ENCODE peak calls at places on chromosomes 5 and 9, in six cellular contexts. One of them, this sample, is unnamed.

GRCh38 chr5:107557051-107557658 is 113.6 kb downstream of the EFNA5 start:
- DNase-seq in mesothelial cell of epicardium: peak
- DNase-seq in fibroblast of lung: peak
- DNase-seq in T-helper 17 cell: no peak
- DNase-seq in progenitor cell of endocrine pancreas: no peak
- DNase-seq in CD4-positive, alpha-beta memory T cell: no peak
- DNase-seq in this sample: no peak

GRCh38 chr5:140868721-140869554 is at the start of gene PCDHA11:
- DNase-seq in T-helper 17 cell: no peak
- DNase-seq in fibroblast of lung: no peak
- DNase-seq in mesothelial cell of epicardium: no peak
- DNase-seq in progenitor cell of endocrine pancreas: no peak
- DNase-seq in CD4-positive, alpha-beta memory T cell: no peak
- DNase-seq in this sample: no peak

GRCh38 chr9:35771524-35771923 is 17.4 kb upstream of the MSMP start:
- DNase-seq in CD4-positive, alpha-beta memory T cell: no peak
- DNase-seq in fibroblast of lung: no peak
- DNase-seq in T-helper 17 cell: no peak
- DNase-seq in progenitor cell of endocrine pancreas: no peak
- DNase-seq in mesothelial cell of epicardium: no peak
- DNase-seq in this sample: no peak

GRCh38 chr5:102795546-102795945 is 40.4 kb downstream of the PAM start:
- DNase-seq in CD4-positive, alpha-beta memory T cell: no peak
- DNase-seq in mesothelial cell of epicardium: no peak
- DNase-seq in fibroblast of lung: no peak
- DNase-seq in T-helper 17 cell: no peak
- DNase-seq in progenitor cell of endocrine pancreas: no peak
- DNase-seq in this sample: no peak

GRCh38 chr5:90944116-90944515 is 385.5 kb downstream of the ADGRV1 start:
- DNase-seq in progenitor cell of endocrine pancreas: no peak
- DNase-seq in CD4-positive, alpha-beta memory T cell: no peak
- DNase-seq in mesothelial cell of epicardium: no peak
- DNase-seq in T-helper 17 cell: no peak
- DNase-seq in fibroblast of lung: peak
- DNase-seq in this sample: no peak

GRCh38 chr9:37984672-37985611 is 81.0 kb upstream of the SLC25A51 start:
- DNase-seq in progenitor cell of endocrine pancreas: no peak
- DNase-seq in fibroblast of lung: peak
- DNase-seq in CD4-positive, alpha-beta memory T cell: no peak
- DNase-seq in T-helper 17 cell: no peak
- DNase-seq in mesothelial cell of epicardium: no peak
- DNase-seq in this sample: no peak

GRCh38 chr9:136717399-136717798 is 5.0 kb downstream of the DIPK1B start:
- DNase-seq in progenitor cell of endocrine pancreas: no peak
- DNase-seq in mesothelial cell of epicardium: no peak
- DNase-seq in CD4-positive, alpha-beta memory T cell: no peak
- DNase-seq in T-helper 17 cell: no peak
- DNase-seq in fibroblast of lung: no peak
- DNase-seq in this sample: peak

GRCh38 chr5:181153814-181154213 is 6.4 kb downstream of the OR2V2 start:
- DNase-seq in fibroblast of lung: no peak
- DNase-seq in CD4-positive, alpha-beta memory T cell: no peak
- DNase-seq in mesothelial cell of epicardium: no peak
- DNase-seq in progenitor cell of endocrine pancreas: no peak
- DNase-seq in T-helper 17 cell: no peak
- DNase-seq in this sample: no peak

GRCh38 chr5:104297076-104297475 is 734.5 kb upstream of the NUDT12 start:
- DNase-seq in T-helper 17 cell: no peak
- DNase-seq in CD4-positive, alpha-beta memory T cell: no peak
- DNase-seq in progenitor cell of endocrine pancreas: no peak
- DNase-seq in mesothelial cell of epicardium: no peak
- DNase-seq in fibroblast of lung: peak
- DNase-seq in this sample: no peak

GRCh38 chr5:109759304-109759703 is 69.6 kb downstream of the MAN2A1 start:
- DNase-seq in fibroblast of lung: no peak
- DNase-seq in T-helper 17 cell: no peak
- DNase-seq in progenitor cell of endocrine pancreas: no peak
- DNase-seq in mesothelial cell of epicardium: no peak
- DNase-seq in CD4-positive, alpha-beta memory T cell: no peak
- DNase-seq in this sample: no peak

GRCh38 chr5:169223595-169223953 is 77.4 kb downstream of the SLIT3 start:
- DNase-seq in mesothelial cell of epicardium: no peak
- DNase-seq in CD4-positive, alpha-beta memory T cell: no peak
- DNase-seq in progenitor cell of endocrine pancreas: no peak
- DNase-seq in T-helper 17 cell: no peak
- DNase-seq in fibroblast of lung: peak
- DNase-seq in this sample: no peak

GRCh38 chr9:135001526-135001925 is 83.8 kb upstream of the FCN1 start:
- DNase-seq in mesothelial cell of epicardium: no peak
- DNase-seq in fibroblast of lung: no peak
- DNase-seq in progenitor cell of endocrine pancreas: no peak
- DNase-seq in CD4-positive, alpha-beta memory T cell: no peak
- DNase-seq in T-helper 17 cell: no peak
- DNase-seq in this sample: no peak